ENCODE peak calls at places on chromosomes 4 and X, in eight cellular contexts. O is lower leg skin; S is brain microvascular endothelial cell; Q is psoas muscle; R is GM13977; U is CD8-positive, alpha-beta T cell; G is mesothelial cell of epicardium; J is HFFc6. N is an unnamed sample.

GRCh38 chrX:141903400-141904155 is at the start of gene MAGEC1:
- DNase-seq in O (peak; percentile 60), S (no peak), Q (no peak), R (no peak), U (no peak), G (no peak), J (no peak), N (no peak)

GRCh38 chr4:183436417-183436816 is 8.0 kb upstream of the CDKN2AIP start:
- DNase-seq in O (no peak), S (no peak), Q (no peak), R (no peak), U (no peak), G (no peak), J (no peak), N (peak; percentile 46)

GRCh38 chr4:1337376-1337831 is 9.6 kb upstream of the UVSSA start:
- DNase-seq in O (no peak), S (no peak), Q (no peak), R (no peak), U (no peak), G (no peak), J (peak; percentile 63), N (no peak)

GRCh38 chr4:32631824-32632223 is 1911.7 kb downstream of the PCDH7 start:
- DNase-seq in O (no peak), S (no peak), Q (no peak), R (no peak), U (no peak), G (no peak), J (no peak), N (no peak)

GRCh38 chr4:122912810-122913575 is 9.4 kb downstream of the NUDT6 start:
- DNase-seq in O (no peak), S (no peak), Q (no peak), R (no peak), U (no peak), G (no peak), J (no peak), N (no peak)

GRCh38 chrX:21725498-21725897 is 32.4 kb downstream of the SMPX start:
- DNase-seq in O (no peak), S (no peak), Q (no peak), R (no peak), U (no peak), G (no peak), J (peak; percentile 17), N (no peak)

GRCh38 chrX:13369541-13370140 is 49.8 kb upstream of the ATXN3L start:
- DNase-seq in O (no peak), S (no peak), Q (no peak), R (no peak), U (no peak), G (no peak), J (no peak), N (no peak)

GRCh38 chr4:80183196-80184052 is 13.9 kb upstream of the PRDM8 start:
- DNase-seq in O (peak; percentile 89), S (no peak), Q (peak; percentile 67), R (peak; percentile 50), U (no peak), G (no peak), J (peak; percentile 30), N (no peak)

GRCh38 chrX:68827256-68827655 is 1.6 kb upstream of the EFNB1 start:
- DNase-seq in O (peak; percentile 48), S (no peak), Q (no peak), R (peak; percentile 14), U (no peak), G (peak; percentile 6), J (no peak), N (peak; percentile 36)

GRCh38 chr4:24806206-24806990 is 11.0 kb downstream of the SOD3 start:
- DNase-seq in O (no peak), S (no peak), Q (no peak), R (no peak), U (no peak), G (no peak), J (no peak), N (peak; percentile 72)

GRCh38 chr4:125728568-125728967 is 413.8 kb downstream of the FAT4 start:
- DNase-seq in O (no peak), S (peak; percentile 95), Q (no peak), R (no peak), U (no peak), G (no peak), J (peak; percentile 96), N (no peak)

GRCh38 chrX:115134366-115134765 is 54.8 kb upstream of the RBMXL3 start:
- DNase-seq in O (no peak), S (no peak), Q (no peak), R (no peak), U (no peak), G (no peak), J (no peak), N (no peak)

GRCh38 chr4:101864660-101865059 is 74.1 kb downstream of the BANK1 start:
- DNase-seq in O (no peak), S (no peak), Q (no peak), R (no peak), U (no peak), G (no peak), J (no peak), N (no peak)

GRCh38 chr4:94516067-94516466 is 64.3 kb downstream of the PDLIM5 start:
- DNase-seq in O (no peak), S (peak; percentile 66), Q (no peak), R (no peak), U (no peak), G (no peak), J (peak; percentile 96), N (no peak)

GRCh38 chr4:95778666-95779065 is 61.2 kb upstream of the PDHA2 start:
- DNase-seq in O (no peak), S (no peak), Q (no peak), R (no peak), U (no peak), G (no peak), J (no peak), N (no peak)

GRCh38 chr4:16125571-16126445 is 42.0 kb upstream of the PROM1 start:
- DNase-seq in O (peak; percentile 69), S (no peak), Q (no peak), R (no peak), U (no peak), G (no peak), J (no peak), N (no peak)

GRCh38 chrX:11267311-11267910 is 25.8 kb upstream of the AMELX start:
- DNase-seq in O (no peak), S (no peak), Q (no peak), R (no peak), U (no peak), G (no peak), J (no peak), N (no peak)

GRCh38 chr4:101019941-101020401 is 327.4 kb downstream of the PPP3CA start:
- DNase-seq in O (no peak), S (no peak), Q (no peak), R (no peak), U (no peak), G (no peak), J (peak; percentile 14), N (no peak)

GRCh38 chr4:28167411-28167810 is 1306.8 kb downstream of the STIM2 start:
- DNase-seq in O (no peak), S (no peak), Q (no peak), R (no peak), U (no peak), G (no peak), J (no peak), N (no peak)

GRCh38 chrX:71885099-71885498 is 25.5 kb upstream of the NHSL2 start:
- DNase-seq in O (no peak), S (no peak), Q (no peak), R (no peak), U (no peak), G (no peak), J (no peak), N (no peak)

GRCh38 chr4:61511716-61512488 is 311.8 kb downstream of the ADGRL3 start:
- DNase-seq in O (no peak), S (no peak), Q (no peak), R (peak; percentile 15), U (no peak), G (no peak), J (peak; percentile 1), N (no peak)

GRCh38 chrX:16958356-16958755 is 11.9 kb downstream of the REPS2 start:
- DNase-seq in O (no peak), S (no peak), Q (no peak), R (no peak), U (no peak), G (no peak), J (no peak), N (no peak)

GRCh38 chrX:46620505-46620904 is 46.9 kb downstream of the CHST7 start:
- DNase-seq in O (no peak), S (no peak), Q (no peak), R (no peak), U (no peak), G (no peak), J (no peak), N (no peak)

GRCh38 chr4:137703225-137703624 is 170.9 kb upstream of the PCDH18 start:
- DNase-seq in O (no peak), S (no peak), Q (no peak), R (no peak), U (no peak), G (no peak), J (no peak), N (no peak)

GRCh38 chrX:111641969-111642368 is 39.0 kb upstream of the ALG13 start:
- DNase-seq in O (no peak), S (no peak), Q (no peak), R (no peak), U (no peak), G (no peak), J (no peak), N (no peak)

DNA sequence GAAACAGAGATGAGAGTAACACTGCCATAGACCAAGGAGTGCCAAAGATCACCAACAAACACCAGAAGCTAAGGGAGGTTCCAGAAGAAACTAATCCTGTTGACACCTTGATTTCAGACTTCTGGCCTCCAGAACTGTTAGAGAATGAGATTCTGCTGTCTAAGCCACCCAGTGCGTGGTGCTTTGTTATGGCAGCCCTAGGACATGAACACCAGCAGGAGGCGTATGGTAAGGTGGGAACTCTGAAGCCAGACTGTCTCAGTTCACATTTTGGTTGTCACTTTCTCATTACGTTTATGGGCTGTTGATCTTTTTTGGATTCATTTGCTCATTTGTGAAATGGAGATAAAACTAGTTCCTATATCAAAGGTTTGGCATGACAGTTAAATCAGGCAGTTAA is 142.9 kb downstream of the DCHS2 start:
- DNase-seq in O (no peak), S (no peak), Q (no peak), R (no peak), U (no peak), G (no peak), J (no peak), N (no peak)
- TF ChIP-seq CTCF in O (no peak), S (peak; percentile 21), Q (no peak), R (no peak), U (no peak), G (no peak), J (no peak), N (no peak)

GRCh38 chr4:44493924-44494323 is 45.3 kb upstream of the KCTD8 start:
- DNase-seq in O (no peak), S (peak; percentile 0), Q (no peak), R (peak; percentile 9), U (no peak), G (no peak), J (no peak), N (no peak)
- TF ChIP-seq CTCF in O (no peak), S (peak; percentile 56), Q (peak; percentile 41), R (peak; percentile 32), U (no peak), G (peak; percentile 61), J (peak; percentile 69), N (peak; percentile 41)

GRCh38 chr4:186149872-186150271 is 41.5 kb upstream of the CYP4V2 start:
- DNase-seq in O (peak; percentile 91), S (peak; percentile 21), Q (peak; percentile 78), R (no peak), U (peak; percentile 61), G (no peak), J (no peak), N (peak; percentile 86)
- TF ChIP-seq CTCF in O (no peak), S (peak; percentile 88), Q (no peak), R (peak; percentile 54), U (peak; percentile 42), G (peak; percentile 88), J (no peak), N (peak; percentile 66)

GRCh38 chr4:8428288-8429097 is 12.0 kb downstream of the ACOX3 start:
- DNase-seq in O (peak; percentile 97), S (peak; percentile 74), Q (peak; percentile 96), R (peak; percentile 94), U (peak; percentile 98), G (peak; percentile 83), J (peak; percentile 83), N (peak; percentile 98)
- TF ChIP-seq CTCF in O (no peak), S (peak; percentile 75), Q (peak; percentile 16), R (peak; percentile 19), U (no peak), G (peak; percentile 36), J (peak; percentile 72), N (peak; percentile 58)

N was measured in osteocyte.